ENCODE peak calls at places on chromosomes 11 and 22, in nine cellular contexts. One of them, this sample, is unnamed.

GRCh38 chr22:37804886-37805857 is 2.6 kb upstream of the GCAT start:
- DNase-seq in upper lobe of right lung: peak; percentile 95
- DNase-seq in choroid plexus epithelial cell: peak; percentile 85
- DNase-seq in astrocyte of the cerebellum: no peak
- DNase-seq in fibroblast of lung: peak; percentile 85
- DNase-seq in PC-3: peak; percentile 83
- DNase-seq in right lobe of liver: peak; percentile 92
- DNase-seq in MG63: peak; percentile 78
- DNase-seq in fibroblast of pulmonary artery: peak; percentile 86
- DNase-seq in this sample: peak; percentile 94

GRCh38 chr11:31828217-31828616 is 17.1 kb upstream of the PAX6 start:
- DNase-seq in upper lobe of right lung: no peak
- DNase-seq in choroid plexus epithelial cell: no peak
- DNase-seq in astrocyte of the cerebellum: no peak
- DNase-seq in fibroblast of lung: no peak
- DNase-seq in PC-3: no peak
- DNase-seq in right lobe of liver: no peak
- DNase-seq in MG63: no peak
- DNase-seq in fibroblast of pulmonary artery: no peak
- DNase-seq in this sample: no peak

GRCh38 chr11:133901316-133901715 is 55.5 kb downstream of the IGSF9B start:
- DNase-seq in upper lobe of right lung: no peak
- DNase-seq in choroid plexus epithelial cell: no peak
- DNase-seq in astrocyte of the cerebellum: no peak
- DNase-seq in fibroblast of lung: no peak
- DNase-seq in PC-3: no peak
- DNase-seq in right lobe of liver: no peak
- DNase-seq in MG63: no peak
- DNase-seq in fibroblast of pulmonary artery: no peak
- DNase-seq in this sample: no peak

GRCh38 chr11:10452211-10452767 is 2.8 kb upstream of the AMPD3 start:
- DNase-seq in upper lobe of right lung: no peak
- DNase-seq in choroid plexus epithelial cell: no peak
- DNase-seq in astrocyte of the cerebellum: no peak
- DNase-seq in fibroblast of lung: no peak
- DNase-seq in PC-3: no peak
- DNase-seq in right lobe of liver: no peak
- DNase-seq in MG63: no peak
- DNase-seq in fibroblast of pulmonary artery: no peak
- DNase-seq in this sample: no peak

GRCh38 chr11:117419136-117419914 is 91.7 kb downstream of the CEP164 start:
- DNase-seq in upper lobe of right lung: peak; percentile 25
- DNase-seq in choroid plexus epithelial cell: no peak
- DNase-seq in astrocyte of the cerebellum: no peak
- DNase-seq in fibroblast of lung: no peak
- DNase-seq in PC-3: no peak
- DNase-seq in right lobe of liver: no peak
- DNase-seq in MG63: peak; percentile 26
- DNase-seq in fibroblast of pulmonary artery: no peak
- DNase-seq in this sample: no peak

GRCh38 chr11:69943066-69943465 is 123.8 kb upstream of the FGF3 start:
- DNase-seq in upper lobe of right lung: peak; percentile 30
- DNase-seq in choroid plexus epithelial cell: no peak
- DNase-seq in astrocyte of the cerebellum: no peak
- DNase-seq in fibroblast of lung: no peak
- DNase-seq in PC-3: peak; percentile 60
- DNase-seq in right lobe of liver: peak; percentile 61
- DNase-seq in MG63: peak; percentile 47
- DNase-seq in fibroblast of pulmonary artery: no peak
- DNase-seq in this sample: peak; percentile 10

GRCh38 chr11:93054881-93055280 is 85.4 kb downstream of the MTNR1B start:
- DNase-seq in upper lobe of right lung: no peak
- DNase-seq in choroid plexus epithelial cell: peak; percentile 99
- DNase-seq in astrocyte of the cerebellum: peak; percentile 78
- DNase-seq in fibroblast of lung: peak; percentile 98
- DNase-seq in PC-3: peak; percentile 94
- DNase-seq in right lobe of liver: no peak
- DNase-seq in MG63: peak; percentile 84
- DNase-seq in fibroblast of pulmonary artery: peak; percentile 89
- DNase-seq in this sample: no peak

GRCh38 chr11:45343988-45344387 is 57.8 kb upstream of the SYT13 start:
- DNase-seq in upper lobe of right lung: no peak
- DNase-seq in choroid plexus epithelial cell: no peak
- DNase-seq in astrocyte of the cerebellum: no peak
- DNase-seq in fibroblast of lung: no peak
- DNase-seq in PC-3: no peak
- DNase-seq in right lobe of liver: no peak
- DNase-seq in MG63: no peak
- DNase-seq in fibroblast of pulmonary artery: no peak
- DNase-seq in this sample: no peak

GRCh38 chr11:86182976-86183584 is 61.5 kb upstream of the EED start:
- DNase-seq in upper lobe of right lung: no peak
- DNase-seq in choroid plexus epithelial cell: peak; percentile 32
- DNase-seq in astrocyte of the cerebellum: no peak
- DNase-seq in fibroblast of lung: no peak
- DNase-seq in PC-3: peak; percentile 83
- DNase-seq in right lobe of liver: no peak
- DNase-seq in MG63: no peak
- DNase-seq in fibroblast of pulmonary artery: no peak
- DNase-seq in this sample: peak; percentile 66

GRCh38 chr22:42316988-42317387 is 46.5 kb upstream of the TCF20 start:
- DNase-seq in upper lobe of right lung: peak; percentile 75
- DNase-seq in choroid plexus epithelial cell: peak; percentile 7
- DNase-seq in astrocyte of the cerebellum: peak; percentile 59
- DNase-seq in fibroblast of lung: no peak
- DNase-seq in PC-3: no peak
- DNase-seq in right lobe of liver: no peak
- DNase-seq in MG63: peak; percentile 73
- DNase-seq in fibroblast of pulmonary artery: peak; percentile 17
- DNase-seq in this sample: peak; percentile 86

DNA sequence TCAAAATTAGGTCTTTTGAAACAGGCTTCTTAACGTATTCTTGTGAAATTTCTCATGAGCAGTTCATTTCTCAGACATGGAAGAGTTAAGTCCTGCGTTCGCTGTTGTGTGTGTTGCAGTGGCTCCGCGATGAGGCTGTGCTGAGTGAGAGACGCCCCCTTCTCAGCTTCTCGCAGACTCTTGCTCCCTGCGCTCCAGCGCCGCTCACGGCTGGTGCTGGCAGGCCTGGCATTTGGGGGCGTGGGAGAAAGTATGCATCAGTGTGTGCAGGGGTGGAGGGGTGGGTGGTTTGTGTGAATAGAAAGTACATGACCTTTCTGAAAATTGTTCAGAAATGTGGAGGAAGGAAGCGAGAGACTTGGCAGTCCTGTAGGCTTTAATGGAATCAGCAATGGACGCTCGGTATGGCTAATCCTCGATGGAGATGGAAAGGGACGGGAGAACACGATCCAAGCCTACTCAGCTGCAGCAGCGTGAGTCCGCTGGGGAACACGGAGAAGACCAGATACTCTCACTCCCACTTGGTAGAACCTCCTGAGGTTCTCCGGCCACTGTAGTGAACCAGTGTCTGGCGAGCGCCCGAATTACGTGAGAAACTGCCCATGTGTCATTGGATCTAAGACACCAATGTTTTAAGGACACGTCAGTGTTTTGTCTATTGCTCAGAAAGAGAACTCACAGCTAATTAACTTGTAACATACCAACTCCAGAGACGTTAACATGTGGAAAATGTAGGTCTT is 5.9 kb downstream of the TAB1 start:
- DNase-seq in upper lobe of right lung: no peak
- DNase-seq in choroid plexus epithelial cell: peak; percentile 82
- DNase-seq in astrocyte of the cerebellum: no peak
- DNase-seq in fibroblast of lung: peak; percentile 65
- DNase-seq in PC-3: no peak
- DNase-seq in right lobe of liver: peak; percentile 42
- DNase-seq in MG63: no peak
- DNase-seq in fibroblast of pulmonary artery: peak; percentile 75
- DNase-seq in this sample: no peak
- H3K4me3 ChIP-seq in upper lobe of right lung: no peak overlapping the region
- H3K4me3 ChIP-seq in choroid plexus epithelial cell: peak overlapping the region; percentile 26
- H3K4me3 ChIP-seq in astrocyte of the cerebellum: no peak overlapping the region
- H3K4me3 ChIP-seq in fibroblast of lung: peak overlapping the region; percentile 22
- H3K4me3 ChIP-seq in PC-3: no peak overlapping the region
- H3K4me3 ChIP-seq in right lobe of liver: no peak overlapping the region
- H3K4me3 ChIP-seq in MG63: no peak overlapping the region
- H3K4me3 ChIP-seq in fibroblast of pulmonary artery: peak overlapping the region; percentile 28
- H3K4me3 ChIP-seq in this sample: no peak overlapping the region

GRCh38 chr11:47466701-47467250 is 17.8 kb upstream of the RAPSN start:
- DNase-seq in upper lobe of right lung: peak; percentile 47
- DNase-seq in choroid plexus epithelial cell: peak; percentile 73
- DNase-seq in astrocyte of the cerebellum: peak; percentile 67
- DNase-seq in fibroblast of lung: peak; percentile 62
- DNase-seq in PC-3: no peak
- DNase-seq in right lobe of liver: peak; percentile 78
- DNase-seq in MG63: peak; percentile 87
- DNase-seq in fibroblast of pulmonary artery: peak; percentile 72
- DNase-seq in this sample: peak; percentile 61

GRCh38 chr11:47468598-47469214 is 19.8 kb upstream of the RAPSN start:
- DNase-seq in upper lobe of right lung: peak; percentile 64
- DNase-seq in choroid plexus epithelial cell: peak; percentile 48
- DNase-seq in astrocyte of the cerebellum: no peak
- DNase-seq in fibroblast of lung: peak; percentile 5
- DNase-seq in PC-3: no peak
- DNase-seq in right lobe of liver: no peak
- DNase-seq in MG63: no peak
- DNase-seq in fibroblast of pulmonary artery: peak; percentile 29
- DNase-seq in this sample: no peak

GRCh38 chr11:47466201-47466600 is 17.3 kb upstream of the RAPSN start:
- DNase-seq in upper lobe of right lung: no peak
- DNase-seq in choroid plexus epithelial cell: peak; percentile 77
- DNase-seq in astrocyte of the cerebellum: no peak
- DNase-seq in fibroblast of lung: peak; percentile 65
- DNase-seq in PC-3: no peak
- DNase-seq in right lobe of liver: no peak
- DNase-seq in MG63: no peak
- DNase-seq in fibroblast of pulmonary artery: peak; percentile 87
- DNase-seq in this sample: no peak

GRCh38 chr11:47469411-47470179 is 20.7 kb upstream of the RAPSN start:
- DNase-seq in upper lobe of right lung: no peak
- DNase-seq in choroid plexus epithelial cell: peak; percentile 90
- DNase-seq in astrocyte of the cerebellum: no peak
- DNase-seq in fibroblast of lung: peak; percentile 41
- DNase-seq in PC-3: no peak
- DNase-seq in right lobe of liver: no peak
- DNase-seq in MG63: no peak
- DNase-seq in fibroblast of pulmonary artery: peak; percentile 39
- DNase-seq in this sample: no peak

DNA sequence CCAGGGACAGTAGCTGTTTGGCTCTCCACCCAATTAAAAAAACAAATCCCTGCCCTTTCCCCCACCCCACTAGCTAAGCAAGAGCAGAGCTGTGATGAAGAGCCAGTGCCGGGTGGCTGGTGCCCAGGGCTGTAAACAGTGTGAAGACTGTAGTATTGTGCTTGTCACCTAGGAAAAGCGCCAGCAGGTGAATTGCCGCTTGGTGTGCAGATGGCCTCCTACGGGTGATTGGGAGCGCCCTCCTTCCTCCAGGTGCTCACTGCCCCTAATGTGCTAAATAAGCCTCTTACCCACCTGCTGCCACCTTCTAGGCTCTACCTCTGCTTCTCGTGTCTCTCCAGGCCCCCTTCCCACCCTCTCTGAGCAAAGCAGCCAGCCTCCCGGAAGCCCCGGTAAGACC is 18.4 kb upstream of the RAPSN start:
- DNase-seq in upper lobe of right lung: peak; percentile 51
- DNase-seq in choroid plexus epithelial cell: no peak
- DNase-seq in astrocyte of the cerebellum: no peak
- DNase-seq in fibroblast of lung: no peak
- DNase-seq in PC-3: no peak
- DNase-seq in right lobe of liver: no peak
- DNase-seq in MG63: no peak
- DNase-seq in fibroblast of pulmonary artery: no peak
- DNase-seq in this sample: peak; percentile 66
- H3K4me3 ChIP-seq in upper lobe of right lung: no peak overlapping the region
- H3K4me3 ChIP-seq in choroid plexus epithelial cell: no peak overlapping the region
- H3K4me3 ChIP-seq in astrocyte of the cerebellum: no peak overlapping the region
- H3K4me3 ChIP-seq in fibroblast of lung: no peak overlapping the region
- H3K4me3 ChIP-seq in PC-3: no peak overlapping the region
- H3K4me3 ChIP-seq in right lobe of liver: no peak overlapping the region
- H3K4me3 ChIP-seq in MG63: no peak overlapping the region
- H3K4me3 ChIP-seq in fibroblast of pulmonary artery: peak overlapping the region; percentile 31
- H3K4me3 ChIP-seq in this sample: no peak overlapping the region

GRCh38 chr11:118980191-118980881 is 8.8 kb downstream of the FOXR1 start:
- DNase-seq in upper lobe of right lung: peak; percentile 65
- DNase-seq in choroid plexus epithelial cell: peak; percentile 37
- DNase-seq in astrocyte of the cerebellum: no peak
- DNase-seq in fibroblast of lung: no peak
- DNase-seq in PC-3: no peak
- DNase-seq in right lobe of liver: no peak
- DNase-seq in MG63: no peak
- DNase-seq in fibroblast of pulmonary artery: peak; percentile 14
- DNase-seq in this sample: no peak
- H3K4me3 ChIP-seq in upper lobe of right lung: no peak overlapping the region
- H3K4me3 ChIP-seq in choroid plexus epithelial cell: no peak overlapping the region
- H3K4me3 ChIP-seq in astrocyte of the cerebellum: no peak overlapping the region
- H3K4me3 ChIP-seq in fibroblast of lung: no peak overlapping the region
- H3K4me3 ChIP-seq in PC-3: no peak overlapping the region
- H3K4me3 ChIP-seq in right lobe of liver: no peak overlapping the region
- H3K4me3 ChIP-seq in MG63: no peak overlapping the region
- H3K4me3 ChIP-seq in fibroblast of pulmonary artery: no peak overlapping the region
- H3K4me3 ChIP-seq in this sample: no peak overlapping the region

GRCh38 chr22:40263191-40263590 is 83.1 kb upstream of the ADSL start:
- DNase-seq in upper lobe of right lung: no peak
- DNase-seq in choroid plexus epithelial cell: peak; percentile 69
- DNase-seq in astrocyte of the cerebellum: no peak
- DNase-seq in fibroblast of lung: no peak
- DNase-seq in PC-3: no peak
- DNase-seq in right lobe of liver: no peak
- DNase-seq in MG63: no peak
- DNase-seq in fibroblast of pulmonary artery: peak; percentile 78
- DNase-seq in this sample: no peak

GRCh38 chr22:40257979-40258378 is 80.3 kb downstream of the TNRC6B start:
- DNase-seq in upper lobe of right lung: no peak
- DNase-seq in choroid plexus epithelial cell: peak; percentile 61
- DNase-seq in astrocyte of the cerebellum: no peak
- DNase-seq in fibroblast of lung: peak; percentile 16
- DNase-seq in PC-3: no peak
- DNase-seq in right lobe of liver: no peak
- DNase-seq in MG63: no peak
- DNase-seq in fibroblast of pulmonary artery: peak; percentile 40
- DNase-seq in this sample: no peak

GRCh38 chr22:40258463-40259046 is 80.8 kb downstream of the TNRC6B start:
- DNase-seq in upper lobe of right lung: no peak
- DNase-seq in choroid plexus epithelial cell: peak; percentile 54
- DNase-seq in astrocyte of the cerebellum: peak; percentile 26
- DNase-seq in fibroblast of lung: peak; percentile 20
- DNase-seq in PC-3: peak; percentile 87
- DNase-seq in right lobe of liver: no peak
- DNase-seq in MG63: no peak
- DNase-seq in fibroblast of pulmonary artery: peak; percentile 35
- DNase-seq in this sample: no peak

GRCh38 chr22:40265783-40266182 is 80.5 kb upstream of the ADSL start:
- DNase-seq in upper lobe of right lung: no peak
- DNase-seq in choroid plexus epithelial cell: no peak
- DNase-seq in astrocyte of the cerebellum: no peak
- DNase-seq in fibroblast of lung: no peak
- DNase-seq in PC-3: no peak
- DNase-seq in right lobe of liver: no peak
- DNase-seq in MG63: no peak
- DNase-seq in fibroblast of pulmonary artery: no peak
- DNase-seq in this sample: no peak

GRCh38 chr22:40261783-40262182 is 84.1 kb downstream of the TNRC6B start:
- DNase-seq in upper lobe of right lung: peak; percentile 54
- DNase-seq in choroid plexus epithelial cell: no peak
- DNase-seq in astrocyte of the cerebellum: no peak
- DNase-seq in fibroblast of lung: no peak
- DNase-seq in PC-3: no peak
- DNase-seq in right lobe of liver: peak; percentile 62
- DNase-seq in MG63: no peak
- DNase-seq in fibroblast of pulmonary artery: no peak
- DNase-seq in this sample: no peak
- H3K4me3 ChIP-seq in upper lobe of right lung: no peak overlapping the region
- H3K4me3 ChIP-seq in choroid plexus epithelial cell: no peak overlapping the region
- H3K4me3 ChIP-seq in astrocyte of the cerebellum: no peak overlapping the region
- H3K4me3 ChIP-seq in fibroblast of lung: no peak overlapping the region
- H3K4me3 ChIP-seq in PC-3: no peak overlapping the region
- H3K4me3 ChIP-seq in right lobe of liver: no peak overlapping the region
- H3K4me3 ChIP-seq in MG63: no peak overlapping the region
- H3K4me3 ChIP-seq in fibroblast of pulmonary artery: no peak overlapping the region
- H3K4me3 ChIP-seq in this sample: no peak overlapping the region

This sample was measured in mucosa of descending colon.